ENCODE peak calls at places on chromosomes 16 and 17, in four cellular contexts. U is GM12865, N is fibroblast of mammary gland, J is H9. D is an unnamed sample.

GRCh38 chr17:14833201-14833773 is 431.8 kb downstream of the PMP22 start:
- DNase-seq in U (no peak), J (no peak), N (peak), D (peak)

GRCh38 chr16:11780988-11781680 is 15.9 kb downstream of the ZC3H7A start:
- DNase-seq in J (no peak), U (peak), N (no peak), D (no peak)

GRCh38 chr17:68011199-68011665 is 15.0 kb upstream of the C17orf58 start:
- DNase-seq in J (peak), U (peak), N (peak), D (peak)

GRCh38 chr17:32795339-32795979 is 81.5 kb downstream of the MYO1D start:
- DNase-seq in N (no peak), J (peak), U (no peak), D (no peak)

GRCh38 chr16:61887903-61888302 is 148.3 kb downstream of the CDH8 start:
- DNase-seq in U (peak), N (peak), J (no peak), D (no peak)

GRCh38 chr16:79286646-79287423 is 313.7 kb downstream of the MAF start:
- DNase-seq in U (peak), J (peak), N (no peak), D (peak)

GRCh38 chr16:66873685-66874055 is 6.6 kb upstream of the PDP2 start:
- DNase-seq in U (no peak), N (no peak), J (no peak), D (no peak)

GRCh38 chr17:81390436-81391214 is 4.6 kb upstream of the BAHCC1 start:
- DNase-seq in N (no peak), U (no peak), J (no peak), D (no peak)

GRCh38 chr17:78497115-78497540 is 80.1 kb downstream of the DNAH17 start:
- DNase-seq in J (peak), N (peak), U (peak), D (peak)

GRCh38 chr17:14845562-14846335 is 419.4 kb downstream of the PMP22 start:
- DNase-seq in U (no peak), J (no peak), N (peak), D (no peak)

GRCh38 chr16:83113317-83113716 is 486.5 kb downstream of the CDH13 start:
- DNase-seq in N (peak), U (peak), J (peak), D (peak)

GRCh38 chr16:73082608-73083007 is 34.7 kb upstream of the ZFHX3 start:
- DNase-seq in U (no peak), N (peak), J (no peak), D (no peak)

GRCh38 chr17:30237296-30238002 is 2.0 kb upstream of the SLC6A4 start:
- DNase-seq in U (no peak), J (no peak), N (no peak), D (no peak)

GRCh38 chr17:73430848-73431247 is 119.0 kb upstream of the CDC42EP4 start:
- DNase-seq in N (peak), J (peak), U (no peak), D (peak)

GRCh38 chr16:3951861-3952332 is 71.4 kb upstream of the CREBBP start:
- DNase-seq in J (no peak), N (peak), U (no peak), D (no peak)

GRCh38 chr16:67470314-67470713 is 10.6 kb downstream of the ATP6V0D1 start:
- DNase-seq in U (no peak), N (no peak), J (no peak), D (no peak)

GRCh38 chr16:70750893-70751467 is 50.0 kb downstream of the VAC14 start:
- DNase-seq in J (no peak), U (no peak), N (peak), D (no peak)

GRCh38 chr17:4944554-4945175 is 3.7 kb downstream of the PFN1 start:
- DNase-seq in U (peak), J (peak), N (no peak), D (peak)

GRCh38 chr17:5184284-5184683 is 7.4 kb downstream of the ZNF594 start:
- DNase-seq in N (no peak), U (no peak), J (no peak), D (no peak)

GRCh38 chr17:80208050-80208449 is 12.1 kb downstream of the SGSH start:
- DNase-seq in J (no peak), U (no peak), N (no peak), D (no peak)

GRCh38 chr17:80210348-80211108 is 9.6 kb downstream of the SGSH start:
- DNase-seq in J (no peak), U (no peak), N (no peak), D (no peak)

GRCh38 chr17:80212962-80213650 is 7.0 kb downstream of the SGSH start:
- DNase-seq in N (no peak), J (no peak), U (no peak), D (no peak)

GRCh38 chr17:80212109-80212508 is 8.0 kb downstream of the SGSH start:
- DNase-seq in N (no peak), J (no peak), U (no peak), D (no peak)

DNA sequence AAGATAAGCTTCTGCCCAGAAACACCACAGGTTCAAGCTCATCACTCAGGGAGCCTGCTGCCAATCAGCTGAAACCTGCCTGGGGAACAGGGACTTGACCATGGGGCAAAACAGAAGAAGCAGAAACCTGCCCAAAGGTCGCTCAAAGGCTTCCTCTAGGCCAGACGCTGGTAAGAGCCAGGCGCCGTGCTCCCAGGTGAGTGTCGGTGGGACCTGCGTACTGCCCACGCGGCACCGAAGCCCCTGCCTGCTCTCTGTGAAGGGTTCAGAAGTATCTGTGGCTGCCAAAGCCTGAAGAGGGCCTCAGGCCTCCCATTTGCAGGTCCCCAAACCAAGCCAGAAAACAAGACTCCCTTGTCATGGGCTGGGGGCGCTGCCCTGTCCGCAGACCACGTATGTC is 10.4 kb downstream of the SGSH start:
- DNase-seq in N (no peak), J (no peak), U (no peak), D (no peak)
- TF ChIP-seq CTCF in N (no peak), J (no peak), U (no peak), D (no peak)

DNA sequence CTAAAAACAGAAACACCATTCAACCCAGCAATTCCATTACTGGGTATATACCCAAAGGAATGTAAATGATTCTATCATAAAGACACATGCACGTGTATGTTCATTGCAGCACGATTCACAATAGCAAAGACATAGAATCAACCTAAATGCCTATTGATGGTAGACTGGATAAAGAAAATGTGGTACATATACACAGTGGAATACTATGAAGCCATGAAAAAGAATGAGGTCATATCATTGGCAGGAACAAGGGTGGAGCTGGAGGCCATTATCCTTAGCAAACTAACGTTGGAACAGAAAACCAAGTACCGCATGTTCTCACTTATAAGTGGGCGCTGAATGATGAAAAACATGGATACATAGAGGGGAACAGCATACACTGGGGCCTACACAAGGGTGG is 77.2 kb upstream of the MYOCD start:
- DNase-seq in J (no peak), U (no peak), N (no peak), D (no peak)
- TF ChIP-seq CTCF in J (no peak), U (no peak), N (no peak), D (no peak)

GRCh38 chr17:51166198-51166986 is at the start of gene NME2:
- DNase-seq in J (peak), U (peak), N (peak), D (peak)
- TF ChIP-seq CTCF in J (no peak), U (no peak), N (no peak), D (no peak)

GRCh38 chr17:27494192-27495091 is 38.2 kb downstream of the KSR1 start:
- DNase-seq in N (peak), J (peak), U (no peak), D (no peak)
- TF ChIP-seq CTCF in N (peak), J (peak), U (no peak), D (no peak)

GRCh38 chr17:75906143-75906884 is 1.6 kb upstream of the MRPL38 start:
- DNase-seq in N (no peak), U (no peak), J (no peak), D (no peak)
- TF ChIP-seq CTCF in N (no peak), U (no peak), J (no peak), D (no peak)

DNA sequence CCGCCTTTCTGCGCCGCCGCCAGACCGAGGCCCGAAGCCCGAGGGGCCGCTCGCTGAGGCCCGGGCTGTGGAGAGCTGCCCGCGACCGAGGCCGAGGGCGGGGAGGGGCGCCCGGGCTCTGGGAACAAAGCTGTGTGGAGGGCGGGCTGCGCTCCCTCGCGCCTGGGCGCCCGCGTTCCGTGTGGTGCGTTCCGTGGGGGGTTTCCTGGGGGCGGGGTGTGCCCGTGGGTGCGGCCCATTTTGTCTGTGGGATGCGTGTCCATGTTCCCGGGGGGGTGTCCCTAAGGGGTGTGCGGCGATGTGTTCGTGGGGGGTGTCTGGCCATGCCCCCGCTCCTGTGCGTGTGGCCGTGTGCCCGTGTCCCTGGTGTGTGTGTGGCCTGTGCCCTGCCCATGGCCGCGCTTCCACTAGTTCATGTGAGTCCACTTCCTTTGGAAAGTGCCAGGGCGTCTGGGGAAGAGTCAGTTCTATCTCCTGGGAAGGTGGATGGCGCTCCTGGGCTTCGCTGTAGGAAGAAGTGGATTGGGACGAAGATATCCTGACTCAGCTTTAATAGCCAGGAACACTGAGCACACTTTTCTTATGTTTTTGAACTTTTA is 520 bp downstream of the JPT2 start:
- DNase-seq in J (no peak), U (peak), N (peak), D (peak)
- TF ChIP-seq CTCF in J (no peak), U (no peak), N (peak), D (no peak)

GRCh38 chr17:19372439-19372838 is 5.9 kb upstream of the MAPK7 start:
- DNase-seq in N (no peak), J (peak), U (no peak), D (no peak)
- TF ChIP-seq CTCF in N (no peak), J (no peak), U (no peak), D (no peak)

DNA sequence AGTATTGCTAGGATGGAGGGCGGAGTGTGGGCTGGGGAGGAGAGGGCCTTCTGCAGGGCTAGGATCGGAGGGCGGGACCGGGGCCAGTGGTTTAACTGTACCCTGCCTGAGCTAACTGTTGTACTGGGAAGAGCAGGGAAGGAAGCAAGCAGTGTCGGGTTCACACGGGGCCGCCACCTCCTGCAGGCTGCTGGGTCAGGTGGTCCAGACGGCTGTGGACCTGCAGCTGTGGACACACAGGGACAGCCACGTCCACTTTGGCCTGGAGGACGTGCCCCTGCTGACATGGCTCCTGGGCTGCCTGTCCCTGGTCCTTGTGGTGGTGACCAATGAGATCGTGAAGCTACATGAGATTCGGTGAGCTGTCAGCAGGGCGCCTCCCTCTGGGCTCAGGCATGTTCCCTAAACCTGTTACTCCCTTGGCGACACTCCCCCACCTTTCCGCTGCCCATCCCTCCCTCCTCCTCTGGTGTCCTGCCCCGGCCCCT is 16.6 kb downstream of the CASKIN2 start:
- DNase-seq in N (no peak), J (peak), U (no peak), D (no peak)
- TF ChIP-seq CTCF in N (no peak), J (no peak), U (no peak), D (no peak)

GRCh38 chr17:50693041-50693682 is 14.6 kb downstream of the ANKRD40 start:
- DNase-seq in N (no peak), U (no peak), J (no peak), D (no peak)

GRCh38 chr17:50699410-50699809 is 8.3 kb downstream of the ANKRD40 start:
- DNase-seq in J (no peak), N (no peak), U (no peak), D (no peak)

GRCh38 chr17:50697076-50697475 is 10.6 kb downstream of the ANKRD40 start:
- DNase-seq in U (no peak), J (no peak), N (no peak), D (no peak)

GRCh38 chr17:50696365-50696879 is 11.3 kb downstream of the ANKRD40 start:
- DNase-seq in J (no peak), N (no peak), U (peak), D (no peak)

GRCh38 chr17:50697663-50698272 is 9.9 kb downstream of the ANKRD40 start:
- DNase-seq in U (no peak), N (no peak), J (no peak), D (no peak)
- TF ChIP-seq CTCF in U (no peak), N (no peak), J (peak), D (no peak)

D was measured in activated CD8-positive, alpha-beta T cell treated with anti-CD3 and anti-CD28 coated beads for 36 hours.